ENCODE peak calls at places on chromosomes 11 and 22, in seven cellular contexts. A, S, U, G, O, Y and C are unnamed samples.

GRCh38 chr11:132064987-132065620 is 694.7 kb downstream of the NTM start:
- DNase-seq in A (no peak), S (no peak), U (peak), G (no peak), O (no peak), Y (no peak), C (no peak)

GRCh38 chr11:67353317-67354313 is at the start of gene POLD4:
- DNase-seq in A (peak), S (peak), U (peak), G (peak), O (peak), Y (peak), C (peak)

GRCh38 chr22:45007946-45008852 is 1.6 kb downstream of the PHF21B start:
- DNase-seq in A (no peak), S (no peak), U (no peak), G (peak), O (no peak), Y (no peak), C (no peak)

GRCh38 chr22:49355206-49355920 is 472.3 kb downstream of the BRD1 start:
- DNase-seq in A (no peak), S (no peak), U (no peak), G (no peak), O (no peak), Y (no peak), C (peak)

GRCh38 chr22:30969532-30970355 is 679 bp downstream of the TUG1 start:
- DNase-seq in A (peak), S (peak), U (peak), G (no peak), O (no peak), Y (peak), C (peak)

GRCh38 chr11:85661972-85662664 is 2.8 kb downstream of the CREBZF start:
- DNase-seq in A (no peak), S (no peak), U (no peak), G (no peak), O (no peak), Y (no peak), C (no peak)

GRCh38 chr22:36162127-36163034 is 1.8 kb upstream of the APOL3 start:
- DNase-seq in A (peak), S (no peak), U (no peak), G (no peak), O (no peak), Y (peak), C (no peak)

GRCh38 chr11:43681543-43681942 is 1.0 kb downstream of the HSD17B12 start:
- DNase-seq in A (no peak), S (no peak), U (peak), G (no peak), O (no peak), Y (no peak), C (no peak)

GRCh38 chr11:134045799-134046635 is 22.9 kb upstream of the JAM3 start:
- DNase-seq in A (peak), S (no peak), U (no peak), G (peak), O (no peak), Y (no peak), C (no peak)

GRCh38 chr11:40445391-40445790 is 1014.1 kb downstream of the LRRC4C start:
- DNase-seq in A (no peak), S (no peak), U (no peak), G (peak), O (no peak), Y (no peak), C (no peak)

GRCh38 chr11:117931331-117931950 is 2.2 kb upstream of the TMPRSS13 start:
- DNase-seq in A (no peak), S (no peak), U (no peak), G (no peak), O (no peak), Y (no peak), C (no peak)

GRCh38 chr11:78365381-78365792 is 52.2 kb downstream of the GAB2 start:
- DNase-seq in A (no peak), S (no peak), U (peak), G (peak), O (peak), Y (no peak), C (no peak)

GRCh38 chr11:107576497-107577086 is 11.1 kb upstream of the ALKBH8 start:
- DNase-seq in A (peak), S (peak), U (peak), G (peak), O (no peak), Y (peak), C (peak)

GRCh38 chr11:109597336-109597735 is 175.3 kb downstream of the C11orf87 start:
- DNase-seq in A (no peak), S (no peak), U (no peak), G (no peak), O (no peak), Y (no peak), C (no peak)

GRCh38 chr22:19477321-19478085 is 1.5 kb downstream of the UFD1 start:
- DNase-seq in A (peak), S (no peak), U (no peak), G (no peak), O (no peak), Y (no peak), C (no peak)

GRCh38 chr11:120211522-120212258 is 858 bp downstream of the OAF start:
- DNase-seq in A (no peak), S (no peak), U (peak), G (no peak), O (no peak), Y (no peak), C (no peak)

GRCh38 chr11:61974766-61975631 is 7.6 kb upstream of the FTH1 start:
- DNase-seq in A (no peak), S (peak), U (no peak), G (no peak), O (peak), Y (no peak), C (no peak)

GRCh38 chr22:37744589-37744988 is 47.7 kb downstream of the TRIOBP start:
- DNase-seq in A (no peak), S (no peak), U (no peak), G (no peak), O (no peak), Y (no peak), C (no peak)

GRCh38 chr11:130474637-130475400 is 26.4 kb downstream of the ADAMTS15 start:
- DNase-seq in A (no peak), S (no peak), U (no peak), G (no peak), O (no peak), Y (no peak), C (no peak)

GRCh38 chr22:17847360-17848078 is 73.2 kb upstream of the BID start:
- DNase-seq in A (no peak), S (no peak), U (no peak), G (no peak), O (peak), Y (no peak), C (no peak)

GRCh38 chr11:102201776-102202175 is 91.5 kb downstream of the YAP1 start:
- DNase-seq in A (no peak), S (no peak), U (no peak), G (no peak), O (no peak), Y (no peak), C (no peak)

GRCh38 chr22:46081036-46081830 is 69.1 kb upstream of the PPARA start:
- DNase-seq in A (no peak), S (peak), U (no peak), G (no peak), O (no peak), Y (no peak), C (no peak)

GRCh38 chr11:28526406-28526751 is 418.2 kb downstream of the METTL15 start:
- DNase-seq in A (no peak), S (no peak), U (no peak), G (no peak), O (no peak), Y (no peak), C (no peak)

GRCh38 chr11:11987503-11988022 is 20.9 kb downstream of the DKK3 start:
- DNase-seq in A (peak), S (no peak), U (no peak), G (no peak), O (peak), Y (no peak), C (no peak)

GRCh38 chr11:76668362-76669155 is 2.0 kb downstream of the LRRC32 start:
- DNase-seq in A (no peak), S (no peak), U (no peak), G (no peak), O (no peak), Y (no peak), C (no peak)

GRCh38 chr11:95138448-95138847 is 48.8 kb downstream of the ENDOD1 start:
- DNase-seq in A (peak), S (no peak), U (no peak), G (no peak), O (no peak), Y (no peak), C (no peak)

GRCh38 chr22:25496396-25497064 is 67.9 kb upstream of the GRK3 start:
- DNase-seq in A (no peak), S (no peak), U (no peak), G (no peak), O (no peak), Y (no peak), C (no peak)
- H3K27ac ChIP-seq in A (no peak), S (no peak), U (no peak), G (no peak), O (no peak), Y (no peak), C (no peak)

DNA sequence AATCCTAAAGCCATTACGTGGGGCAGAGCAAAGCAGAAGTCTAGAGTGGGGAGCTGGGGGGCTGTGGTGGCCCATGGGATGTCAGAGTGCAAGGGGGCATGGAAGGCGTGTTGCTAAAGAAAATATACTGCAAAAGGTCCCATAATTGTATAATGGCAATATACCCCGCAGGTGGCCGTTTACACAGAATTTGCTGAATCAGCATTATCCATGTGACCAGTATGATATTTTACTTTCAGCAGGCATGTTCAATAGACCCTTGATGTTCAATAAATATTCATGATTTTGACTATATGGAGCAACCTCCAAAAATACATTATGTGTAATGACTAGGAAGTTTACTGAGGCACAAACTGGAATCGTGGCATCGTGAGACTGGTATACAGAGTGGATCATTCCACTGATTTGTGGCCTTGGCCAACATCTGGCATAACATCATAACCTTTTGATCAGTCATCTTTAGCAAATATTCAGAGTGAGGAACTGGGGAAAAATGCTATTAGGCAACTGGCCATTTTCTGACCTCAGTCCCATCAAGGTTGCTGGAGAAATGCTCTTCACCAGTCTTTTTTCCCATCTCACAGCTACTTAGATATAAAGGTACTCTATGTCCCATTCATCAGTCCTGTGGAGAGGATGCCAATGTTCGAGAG is 29.3 kb upstream of the PPP2R1B start:
- DNase-seq in A (no peak), S (no peak), U (no peak), G (no peak), O (no peak), Y (no peak), C (no peak)
- H3K27ac ChIP-seq in A (no peak), S (peak), U (no peak), G (no peak), O (no peak), Y (no peak), C (no peak)

GRCh38 chr22:28810839-28811491 is 10.6 kb upstream of the XBP1 start:
- DNase-seq in A (peak), S (no peak), U (no peak), G (no peak), O (no peak), Y (peak), C (no peak)

GRCh38 chr22:28815729-28816128 is 15.4 kb upstream of the XBP1 start:
- DNase-seq in A (no peak), S (no peak), U (no peak), G (no peak), O (no peak), Y (no peak), C (no peak)

GRCh38 chr22:28813772-28814518 is 13.6 kb upstream of the XBP1 start:
- DNase-seq in A (no peak), S (peak), U (no peak), G (no peak), O (peak), Y (no peak), C (no peak)

GRCh38 chr22:28815101-28815500 is 14.7 kb upstream of the XBP1 start:
- DNase-seq in A (no peak), S (no peak), U (no peak), G (no peak), O (no peak), Y (no peak), C (no peak)

DNA sequence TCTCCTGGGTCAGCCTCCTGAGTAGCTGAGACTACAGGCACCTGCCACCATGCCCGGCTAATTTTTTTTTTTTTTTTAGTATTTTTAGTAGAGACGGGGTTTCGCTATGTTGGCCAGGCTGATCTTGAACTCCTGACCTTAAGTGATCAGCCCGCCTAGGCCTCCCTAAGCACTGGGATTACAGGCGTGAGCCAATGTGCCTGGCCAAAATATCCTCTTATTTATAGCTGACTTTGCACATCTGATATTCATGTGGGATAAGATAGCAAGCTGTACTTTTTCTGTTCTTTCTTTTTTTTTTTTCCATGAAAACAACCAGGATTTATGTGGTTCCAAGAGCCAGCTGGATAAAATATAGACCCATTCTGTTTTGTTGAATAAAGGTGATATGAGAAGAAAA is 12.1 kb upstream of the XBP1 start:
- DNase-seq in A (no peak), S (no peak), U (no peak), G (no peak), O (no peak), Y (no peak), C (no peak)
- H3K27ac ChIP-seq in A (peak), S (peak), U (no peak), G (no peak), O (no peak), Y (no peak), C (peak)

DNA sequence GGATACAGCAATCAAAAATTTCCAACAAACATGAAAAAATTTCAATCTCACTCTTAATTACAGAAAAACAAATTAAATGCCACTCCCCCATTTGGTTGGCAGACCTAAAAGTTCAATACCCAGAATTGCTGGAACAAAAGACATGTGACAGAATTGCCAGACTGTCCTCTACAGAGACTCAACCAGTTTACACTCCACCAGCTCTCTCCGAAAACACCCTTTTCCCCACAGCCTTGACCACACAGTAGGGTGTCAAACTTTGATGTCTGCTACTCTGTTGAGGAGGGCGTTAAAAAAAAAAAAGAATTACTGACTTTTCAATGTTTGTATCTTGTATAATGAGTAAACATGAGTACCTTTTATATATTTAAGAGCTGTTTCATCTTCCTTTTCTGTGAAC is 44.7 kb upstream of the YPEL1 start:
- DNase-seq in A (no peak), S (no peak), U (no peak), G (no peak), O (no peak), Y (no peak), C (no peak)
- H3K27ac ChIP-seq in A (no peak), S (no peak), U (no peak), G (no peak), O (no peak), Y (no peak), C (no peak)